ENCODE peak calls at places on chromosomes 7 and 10, in five cellular contexts. One of them, this sample, is unnamed.

GRCh38 chr7:109844362-109844761 is 1246.6 kb upstream of the LRRN3 start:
- DNase-seq in upper lobe of right lung: no peak
- DNase-seq in CD4-positive, CD25-positive, alpha-beta regulatory T cell: no peak
- DNase-seq in aorta: no peak
- DNase-seq in mesenchymal stem cell: peak; percentile 5
- DNase-seq in this sample: no peak

GRCh38 chr10:113899952-113900598 is 45.6 kb downstream of the NHLRC2 start:
- DNase-seq in aorta: no peak
- DNase-seq in CD4-positive, CD25-positive, alpha-beta regulatory T cell: no peak
- DNase-seq in mesenchymal stem cell: no peak
- DNase-seq in upper lobe of right lung: no peak
- DNase-seq in this sample: no peak

GRCh38 chr10:48306870-48307531 is 524 bp downstream of the MAPK8 start:
- DNase-seq in CD4-positive, CD25-positive, alpha-beta regulatory T cell: no peak
- DNase-seq in upper lobe of right lung: peak; percentile 86
- DNase-seq in aorta: peak; percentile 89
- DNase-seq in mesenchymal stem cell: peak; percentile 66
- DNase-seq in this sample: peak; percentile 79

GRCh38 chr10:132539894-132540293 is 2.3 kb downstream of the INPP5A start:
- DNase-seq in CD4-positive, CD25-positive, alpha-beta regulatory T cell: no peak
- DNase-seq in upper lobe of right lung: no peak
- DNase-seq in aorta: no peak
- DNase-seq in mesenchymal stem cell: peak; percentile 74
- DNase-seq in this sample: no peak

GRCh38 chr10:102112210-102112817 is 7.9 kb downstream of the LDB1 start:
- DNase-seq in CD4-positive, CD25-positive, alpha-beta regulatory T cell: no peak
- DNase-seq in mesenchymal stem cell: no peak
- DNase-seq in upper lobe of right lung: no peak
- DNase-seq in aorta: no peak
- DNase-seq in this sample: no peak

GRCh38 chr10:5283305-5284158 is 81.2 kb upstream of the UCN3 start:
- DNase-seq in aorta: peak; percentile 80
- DNase-seq in mesenchymal stem cell: peak; percentile 47
- DNase-seq in upper lobe of right lung: peak; percentile 71
- DNase-seq in CD4-positive, CD25-positive, alpha-beta regulatory T cell: peak; percentile 52
- DNase-seq in this sample: peak; percentile 69

GRCh38 chr7:39838326-39838725 is 111.7 kb upstream of the CDK13 start:
- DNase-seq in CD4-positive, CD25-positive, alpha-beta regulatory T cell: no peak
- DNase-seq in aorta: no peak
- DNase-seq in upper lobe of right lung: no peak
- DNase-seq in mesenchymal stem cell: peak; percentile 8
- DNase-seq in this sample: no peak

GRCh38 chr10:46992794-46993552 is 81.7 kb downstream of the PTPN20 start:
- DNase-seq in aorta: peak; percentile 80
- DNase-seq in mesenchymal stem cell: peak; percentile 16
- DNase-seq in upper lobe of right lung: peak; percentile 56
- DNase-seq in CD4-positive, CD25-positive, alpha-beta regulatory T cell: no peak
- DNase-seq in this sample: peak; percentile 45

GRCh38 chr7:44776211-44776610 is 20.3 kb upstream of the PPIA start:
- DNase-seq in aorta: no peak
- DNase-seq in upper lobe of right lung: no peak
- DNase-seq in mesenchymal stem cell: no peak
- DNase-seq in CD4-positive, CD25-positive, alpha-beta regulatory T cell: no peak
- DNase-seq in this sample: no peak

GRCh38 chr10:10197423-10197822 is 820.2 kb upstream of the CELF2 start:
- DNase-seq in upper lobe of right lung: no peak
- DNase-seq in mesenchymal stem cell: no peak
- DNase-seq in CD4-positive, CD25-positive, alpha-beta regulatory T cell: no peak
- DNase-seq in aorta: no peak
- DNase-seq in this sample: no peak

GRCh38 chr10:128416231-128416630 is 290.0 kb upstream of the MKI67 start:
- DNase-seq in mesenchymal stem cell: no peak
- DNase-seq in aorta: no peak
- DNase-seq in upper lobe of right lung: no peak
- DNase-seq in CD4-positive, CD25-positive, alpha-beta regulatory T cell: no peak
- DNase-seq in this sample: no peak

GRCh38 chr10:27746364-27747095 is 911 bp upstream of the MKX start:
- DNase-seq in aorta: no peak
- DNase-seq in CD4-positive, CD25-positive, alpha-beta regulatory T cell: no peak
- DNase-seq in upper lobe of right lung: no peak
- DNase-seq in mesenchymal stem cell: peak; percentile 15
- DNase-seq in this sample: no peak
- H3K4me1 ChIP-seq in aorta: no peaks in the 10 kb centered on the region
- H3K4me1 ChIP-seq in CD4-positive, CD25-positive, alpha-beta regulatory T cell: peaks cover 51% of the 10 kb centered on the region
- H3K4me1 ChIP-seq in upper lobe of right lung: peaks cover 38% of the 10 kb centered on the region
- H3K4me1 ChIP-seq in mesenchymal stem cell: peaks cover 43% of the 10 kb centered on the region
- H3K4me1 ChIP-seq in this sample: peaks cover 46% of the 10 kb centered on the region

GRCh38 chr7:105651798-105652197 is 70.5 kb upstream of the EFCAB10 start:
- DNase-seq in CD4-positive, CD25-positive, alpha-beta regulatory T cell: no peak
- DNase-seq in aorta: no peak
- DNase-seq in upper lobe of right lung: no peak
- DNase-seq in mesenchymal stem cell: no peak
- DNase-seq in this sample: no peak

GRCh38 chr7:105650382-105650729 is 69.1 kb upstream of the EFCAB10 start:
- DNase-seq in mesenchymal stem cell: no peak
- DNase-seq in CD4-positive, CD25-positive, alpha-beta regulatory T cell: no peak
- DNase-seq in upper lobe of right lung: peak; percentile 34
- DNase-seq in aorta: no peak
- DNase-seq in this sample: no peak

GRCh38 chr7:105654095-105654686 is 72.9 kb upstream of the EFCAB10 start:
- DNase-seq in upper lobe of right lung: no peak
- DNase-seq in aorta: no peak
- DNase-seq in mesenchymal stem cell: no peak
- DNase-seq in CD4-positive, CD25-positive, alpha-beta regulatory T cell: no peak
- DNase-seq in this sample: no peak

GRCh38 chr7:105653441-105654005 is 72.2 kb upstream of the EFCAB10 start:
- DNase-seq in aorta: no peak
- DNase-seq in mesenchymal stem cell: no peak
- DNase-seq in CD4-positive, CD25-positive, alpha-beta regulatory T cell: no peak
- DNase-seq in upper lobe of right lung: no peak
- DNase-seq in this sample: no peak

DNA sequence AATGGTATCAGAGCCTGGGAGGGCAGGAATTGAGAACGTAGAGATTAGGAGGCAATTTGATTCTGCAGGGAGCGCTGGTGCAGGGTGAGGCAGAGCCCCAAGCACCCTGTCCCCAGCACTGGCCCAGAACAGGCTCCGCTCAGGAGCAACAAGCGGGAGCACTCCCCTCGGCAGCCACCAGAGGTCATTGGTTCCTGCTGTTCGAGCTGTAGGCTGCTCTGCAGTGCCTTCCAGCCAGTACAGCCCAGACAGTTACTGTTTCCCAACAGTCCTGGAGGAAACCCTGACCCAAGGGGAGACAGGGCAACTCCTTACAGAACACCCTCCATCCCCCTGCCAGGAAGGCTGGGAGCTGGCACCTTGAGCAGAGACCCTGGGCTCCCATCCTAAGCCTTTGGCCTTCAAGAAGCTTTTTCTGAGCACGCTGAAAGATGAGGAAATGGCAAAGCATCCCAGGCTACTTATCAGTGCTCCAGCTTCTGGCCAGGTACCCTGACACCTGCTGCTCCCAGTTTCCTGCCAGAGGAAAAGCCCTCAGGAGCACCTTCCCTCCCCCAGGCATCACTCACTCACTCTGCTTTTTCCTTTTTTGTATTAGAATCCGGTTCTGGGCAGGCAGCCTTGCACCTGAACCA is 71.2 kb upstream of the EFCAB10 start:
- DNase-seq in CD4-positive, CD25-positive, alpha-beta regulatory T cell: peak; percentile 59
- DNase-seq in upper lobe of right lung: peak; percentile 88
- DNase-seq in aorta: peak; percentile 91
- DNase-seq in mesenchymal stem cell: peak; percentile 76
- DNase-seq in this sample: peak; percentile 79
- H3K4me1 ChIP-seq in CD4-positive, CD25-positive, alpha-beta regulatory T cell: peaks cover 3% of the 10 kb centered on the region
- H3K4me1 ChIP-seq in upper lobe of right lung: peaks cover 28% of the 10 kb centered on the region
- H3K4me1 ChIP-seq in aorta: no peaks in the 10 kb centered on the region
- H3K4me1 ChIP-seq in mesenchymal stem cell: peaks cover 21% of the 10 kb centered on the region
- H3K4me1 ChIP-seq in this sample: peaks cover 23% of the 10 kb centered on the region

DNA sequence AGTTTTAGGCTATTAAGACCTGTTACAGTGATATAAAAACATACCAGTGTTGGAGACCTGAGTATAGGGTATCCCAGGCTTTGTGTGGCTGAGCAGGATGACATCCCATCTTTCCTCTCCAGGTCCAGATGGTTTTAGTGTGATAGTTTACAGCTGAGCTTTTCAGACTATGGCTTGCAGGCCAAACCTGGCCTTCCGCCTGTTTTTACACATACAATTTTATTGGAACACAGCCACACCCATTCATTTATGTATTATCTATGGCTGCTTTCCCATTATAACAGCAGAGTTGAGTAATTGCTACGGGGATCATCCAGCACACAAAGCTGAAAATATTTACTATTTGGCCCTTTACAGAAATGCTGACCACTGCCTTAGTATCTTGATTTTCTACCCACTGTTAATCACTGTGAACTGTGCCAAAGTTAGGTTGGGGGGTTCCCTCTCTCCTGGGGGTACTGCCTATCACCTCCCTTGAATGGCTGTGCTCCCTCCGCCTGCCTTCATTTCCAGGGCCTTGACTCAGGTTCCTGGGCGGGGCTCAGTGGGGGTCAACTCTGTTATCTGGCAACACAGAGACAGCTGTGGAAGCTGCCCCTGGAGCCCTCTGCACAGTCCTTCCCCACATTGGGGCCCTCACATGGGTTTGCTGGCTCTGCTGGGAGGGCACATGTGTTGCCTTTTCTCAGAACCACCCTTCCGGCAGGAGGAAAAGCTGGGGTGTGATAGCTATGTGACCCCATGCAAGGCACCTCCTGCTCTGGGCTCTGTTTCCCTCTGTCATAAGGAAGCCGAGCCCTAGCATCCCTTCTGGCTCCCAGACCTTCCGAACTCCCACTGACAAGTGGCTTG is 40.3 kb upstream of the SH2D4B start:
- DNase-seq in upper lobe of right lung: peak; percentile 70
- DNase-seq in mesenchymal stem cell: no peak
- DNase-seq in aorta: peak; percentile 78
- DNase-seq in CD4-positive, CD25-positive, alpha-beta regulatory T cell: no peak
- DNase-seq in this sample: peak; percentile 67
- H3K4me1 ChIP-seq in upper lobe of right lung: peaks cover 96% of the 10 kb centered on the region
- H3K4me1 ChIP-seq in mesenchymal stem cell: peaks cover 48% of the 10 kb centered on the region
- H3K4me1 ChIP-seq in aorta: peaks cover 2% of the 10 kb centered on the region
- H3K4me1 ChIP-seq in CD4-positive, CD25-positive, alpha-beta regulatory T cell: peaks cover 95% of the 10 kb centered on the region
- H3K4me1 ChIP-seq in this sample: peaks cover 98% of the 10 kb centered on the region

GRCh38 chr7:128827971-128828711 is 2.1 kb upstream of the FLNC start:
- DNase-seq in CD4-positive, CD25-positive, alpha-beta regulatory T cell: no peak
- DNase-seq in mesenchymal stem cell: peak; percentile 90
- DNase-seq in upper lobe of right lung: no peak
- DNase-seq in aorta: peak; percentile 85
- DNase-seq in this sample: no peak

GRCh38 chr7:128827248-128827958 is 2.8 kb upstream of the FLNC start:
- DNase-seq in CD4-positive, CD25-positive, alpha-beta regulatory T cell: no peak
- DNase-seq in mesenchymal stem cell: peak; percentile 87
- DNase-seq in upper lobe of right lung: no peak
- DNase-seq in aorta: peak; percentile 87
- DNase-seq in this sample: no peak

GRCh38 chr7:128831178-128831993 is 1.2 kb downstream of the FLNC start:
- DNase-seq in upper lobe of right lung: no peak
- DNase-seq in mesenchymal stem cell: peak; percentile 71
- DNase-seq in aorta: peak; percentile 79
- DNase-seq in CD4-positive, CD25-positive, alpha-beta regulatory T cell: peak; percentile 4
- DNase-seq in this sample: no peak

GRCh38 chr7:128830231-128831177 is at the start of gene FLNC:
- DNase-seq in upper lobe of right lung: peak; percentile 69
- DNase-seq in aorta: peak; percentile 91
- DNase-seq in mesenchymal stem cell: peak; percentile 77
- DNase-seq in CD4-positive, CD25-positive, alpha-beta regulatory T cell: peak; percentile 36
- DNase-seq in this sample: no peak

DNA sequence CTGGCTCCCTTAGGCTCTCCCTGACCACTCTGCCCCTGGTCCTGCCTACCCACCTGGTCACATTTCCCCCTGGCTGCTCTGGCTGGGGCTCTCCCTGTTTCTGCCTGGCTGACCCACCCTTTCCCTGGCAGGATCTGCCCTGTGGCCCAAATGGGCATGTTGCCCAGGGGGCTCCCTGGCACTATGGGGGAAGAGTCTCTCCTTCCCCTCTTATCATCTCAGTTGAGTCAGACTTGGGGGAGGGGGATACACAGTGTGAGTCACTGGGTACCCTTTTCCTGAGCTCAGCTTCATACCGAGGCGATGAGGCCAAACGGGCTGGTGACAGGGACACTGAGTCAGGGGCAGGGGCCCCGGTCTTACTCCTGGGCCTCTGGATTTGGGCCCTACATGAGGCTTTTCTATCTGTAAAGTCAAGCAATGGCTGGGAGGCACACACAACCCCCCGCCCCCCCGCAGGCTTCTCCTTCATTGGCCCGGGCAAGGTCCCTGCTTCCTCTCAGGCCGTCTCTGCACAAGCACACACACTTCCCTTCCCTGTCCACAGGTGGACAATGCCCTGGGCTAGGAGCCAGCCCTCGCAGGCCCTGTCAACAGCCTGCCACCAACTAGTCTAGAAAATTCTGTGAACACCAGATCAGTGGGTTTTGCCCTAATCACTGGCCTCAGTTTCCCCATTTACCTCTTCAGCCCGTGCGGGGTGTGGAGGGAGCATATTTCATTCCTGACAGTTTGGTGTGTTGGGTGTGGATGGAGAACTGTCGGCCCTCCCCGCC is 627 bp upstream of the FLNC start:
- DNase-seq in upper lobe of right lung: no peak
- DNase-seq in CD4-positive, CD25-positive, alpha-beta regulatory T cell: no peak
- DNase-seq in aorta: peak; percentile 83
- DNase-seq in mesenchymal stem cell: peak; percentile 80
- DNase-seq in this sample: no peak
- H3K4me1 ChIP-seq in upper lobe of right lung: peaks cover 25% of the 10 kb centered on the region
- H3K4me1 ChIP-seq in CD4-positive, CD25-positive, alpha-beta regulatory T cell: peaks cover 26% of the 10 kb centered on the region
- H3K4me1 ChIP-seq in aorta: no peaks in the 10 kb centered on the region
- H3K4me1 ChIP-seq in mesenchymal stem cell: peaks cover 54% of the 10 kb centered on the region
- H3K4me1 ChIP-seq in this sample: peaks cover 46% of the 10 kb centered on the region

DNA sequence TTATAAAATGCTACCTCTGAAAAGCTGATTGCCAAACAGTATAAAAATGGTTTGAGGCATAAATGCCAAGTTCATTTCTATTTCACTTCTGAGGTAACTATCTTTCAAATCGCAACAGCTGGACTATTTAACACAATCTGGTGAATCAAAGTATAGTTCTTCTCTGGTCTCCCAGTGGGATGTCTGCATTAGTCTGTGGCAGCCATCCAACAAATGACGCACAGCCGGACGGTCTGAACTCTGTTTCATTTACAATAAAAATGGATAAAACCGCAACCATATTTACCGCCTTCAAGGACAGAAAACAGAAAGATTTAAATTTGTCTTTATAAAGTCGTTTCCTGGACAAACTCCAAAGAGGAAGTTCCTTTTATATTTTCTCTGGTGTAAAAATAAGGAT is 41.9 kb downstream of the ENO4 start:
- DNase-seq in aorta: peak; percentile 84
- DNase-seq in CD4-positive, CD25-positive, alpha-beta regulatory T cell: no peak
- DNase-seq in upper lobe of right lung: no peak
- DNase-seq in mesenchymal stem cell: peak; percentile 29
- DNase-seq in this sample: no peak
- H3K4me1 ChIP-seq in aorta: peaks cover 2% of the 10 kb centered on the region
- H3K4me1 ChIP-seq in CD4-positive, CD25-positive, alpha-beta regulatory T cell: no peaks in the 10 kb centered on the region
- H3K4me1 ChIP-seq in upper lobe of right lung: no peaks in the 10 kb centered on the region
- H3K4me1 ChIP-seq in mesenchymal stem cell: peaks cover 13% of the 10 kb centered on the region
- H3K4me1 ChIP-seq in this sample: peaks cover 16% of the 10 kb centered on the region

This sample was measured in lower lobe of right lung.